ENCODE peak calls at places on chromosomes 6 and 20, in four cellular contexts. One of them, this sample, is unnamed. For H3K4me1, the result is how much of the 10 kb centered on the place peaks cover.

GRCh38 chr20:44594730-44595129 is 12.4 kb downstream of the PKIG start:
- DNase-seq in cardiac muscle cell: peak
- DNase-seq in CD8-positive, alpha-beta memory T cell: no peak
- DNase-seq in PC-3: peak
- DNase-seq in this sample: peak

GRCh38 chr6:24951831-24952299 is 16.1 kb upstream of the RIPOR2 start:
- DNase-seq in cardiac muscle cell: no peak
- DNase-seq in CD8-positive, alpha-beta memory T cell: peak
- DNase-seq in PC-3: no peak
- DNase-seq in this sample: no peak

GRCh38 chr6:96841241-96841824 is 4.1 kb upstream of the GPR63 start:
- DNase-seq in cardiac muscle cell: no peak
- DNase-seq in CD8-positive, alpha-beta memory T cell: no peak
- DNase-seq in PC-3: no peak
- DNase-seq in this sample: no peak

GRCh38 chr6:80454197-80454596 is 347.7 kb downstream of the BCKDHB start:
- DNase-seq in cardiac muscle cell: peak
- DNase-seq in CD8-positive, alpha-beta memory T cell: no peak
- DNase-seq in PC-3: peak
- DNase-seq in this sample: no peak

GRCh38 chr6:90753820-90754604 is 167.1 kb upstream of the MAP3K7 start:
- DNase-seq in cardiac muscle cell: no peak
- DNase-seq in CD8-positive, alpha-beta memory T cell: no peak
- DNase-seq in PC-3: no peak
- DNase-seq in this sample: no peak

GRCh38 chr6:13554929-13555333 is 19.5 kb upstream of the SIRT5 start:
- DNase-seq in cardiac muscle cell: peak
- DNase-seq in CD8-positive, alpha-beta memory T cell: no peak
- DNase-seq in PC-3: no peak
- DNase-seq in this sample: no peak

GRCh38 chr20:13119583-13119982 is 101.5 kb upstream of the ISM1 start:
- DNase-seq in cardiac muscle cell: peak
- DNase-seq in CD8-positive, alpha-beta memory T cell: peak
- DNase-seq in PC-3: peak
- DNase-seq in this sample: peak

GRCh38 chr6:52392944-52393343 is 27.2 kb upstream of the EFHC1 start:
- DNase-seq in cardiac muscle cell: peak
- DNase-seq in CD8-positive, alpha-beta memory T cell: no peak
- DNase-seq in PC-3: peak
- DNase-seq in this sample: no peak

GRCh38 chr6:2450546-2450945 is 205.1 kb upstream of the GMDS start:
- DNase-seq in cardiac muscle cell: peak
- DNase-seq in CD8-positive, alpha-beta memory T cell: no peak
- DNase-seq in PC-3: peak
- DNase-seq in this sample: no peak

GRCh38 chr6:548091-548490 is 108.8 kb downstream of the HUS1B start:
- DNase-seq in cardiac muscle cell: no peak
- DNase-seq in CD8-positive, alpha-beta memory T cell: no peak
- DNase-seq in PC-3: no peak
- DNase-seq in this sample: no peak

GRCh38 chr6:29845405-29846006 is 17.9 kb downstream of the HLA-G start:
- DNase-seq in cardiac muscle cell: no peak
- DNase-seq in CD8-positive, alpha-beta memory T cell: no peak
- DNase-seq in PC-3: peak
- DNase-seq in this sample: peak

GRCh38 chr20:37534401-37535157 is 6.9 kb upstream of the BLCAP start:
- DNase-seq in cardiac muscle cell: peak
- DNase-seq in CD8-positive, alpha-beta memory T cell: peak
- DNase-seq in PC-3: peak
- DNase-seq in this sample: peak

GRCh38 chr6:37990762-37991525 is 171.4 kb downstream of the ZFAND3 start:
- DNase-seq in cardiac muscle cell: peak
- DNase-seq in CD8-positive, alpha-beta memory T cell: no peak
- DNase-seq in PC-3: peak
- DNase-seq in this sample: peak

GRCh38 chr20:51902933-51903332 is 100.6 kb upstream of the SALL4 start:
- DNase-seq in cardiac muscle cell: no peak
- DNase-seq in CD8-positive, alpha-beta memory T cell: no peak
- DNase-seq in PC-3: no peak
- DNase-seq in this sample: no peak

GRCh38 chr20:53255102-53255710 is 283.0 kb downstream of the TSHZ2 start:
- DNase-seq in cardiac muscle cell: no peak
- DNase-seq in CD8-positive, alpha-beta memory T cell: no peak
- DNase-seq in PC-3: no peak
- DNase-seq in this sample: no peak

GRCh38 chr20:59010321-59010994 is 3.4 kb upstream of the CTSZ start:
- DNase-seq in cardiac muscle cell: peak
- DNase-seq in CD8-positive, alpha-beta memory T cell: no peak
- DNase-seq in PC-3: peak
- DNase-seq in this sample: no peak

GRCh38 chr20:31720486-31721407 is 1.9 kb downstream of the BCL2L1 start:
- DNase-seq in cardiac muscle cell: no peak
- DNase-seq in CD8-positive, alpha-beta memory T cell: peak
- DNase-seq in PC-3: peak
- DNase-seq in this sample: no peak

GRCh38 chr6:4853349-4853748 is 77.1 kb downstream of the CDYL start:
- DNase-seq in cardiac muscle cell: peak
- DNase-seq in CD8-positive, alpha-beta memory T cell: no peak
- DNase-seq in PC-3: peak
- DNase-seq in this sample: no peak

GRCh38 chr20:51467971-51468626 is 74.4 kb downstream of the NFATC2 start:
- DNase-seq in cardiac muscle cell: no peak
- DNase-seq in CD8-positive, alpha-beta memory T cell: no peak
- DNase-seq in PC-3: no peak
- DNase-seq in this sample: no peak

GRCh38 chr20:53162251-53162835 is 190.2 kb downstream of the TSHZ2 start:
- DNase-seq in cardiac muscle cell: peak
- DNase-seq in CD8-positive, alpha-beta memory T cell: no peak
- DNase-seq in PC-3: peak
- DNase-seq in this sample: peak

GRCh38 chr6:26020983-26021349 is 58.4 kb downstream of the TRIM38 start:
- DNase-seq in cardiac muscle cell: peak
- DNase-seq in CD8-positive, alpha-beta memory T cell: no peak
- DNase-seq in PC-3: peak
- DNase-seq in this sample: peak

GRCh38 chr20:61478094-61478493 is 226.0 kb downstream of the CDH4 start:
- DNase-seq in cardiac muscle cell: no peak
- DNase-seq in CD8-positive, alpha-beta memory T cell: no peak
- DNase-seq in PC-3: no peak
- DNase-seq in this sample: no peak

GRCh38 chr6:19697744-19698290 is 139.4 kb upstream of the ID4 start:
- DNase-seq in cardiac muscle cell: peak
- DNase-seq in CD8-positive, alpha-beta memory T cell: no peak
- DNase-seq in PC-3: peak
- DNase-seq in this sample: no peak

GRCh38 chr6:163529605-163530004 is 115.1 kb downstream of the QKI start:
- DNase-seq in cardiac muscle cell: peak
- DNase-seq in CD8-positive, alpha-beta memory T cell: no peak
- DNase-seq in PC-3: peak
- DNase-seq in this sample: peak

GRCh38 chr6:142695016-142695415 is 250.0 kb downstream of the HIVEP2 start:
- DNase-seq in cardiac muscle cell: peak
- DNase-seq in CD8-positive, alpha-beta memory T cell: no peak
- DNase-seq in PC-3: no peak
- DNase-seq in this sample: no peak

GRCh38 chr6:75893058-75893775 is 144.2 kb downstream of the MYO6 start:
- DNase-seq in cardiac muscle cell: peak
- DNase-seq in CD8-positive, alpha-beta memory T cell: peak
- DNase-seq in PC-3: peak
- DNase-seq in this sample: peak

GRCh38 chr6:45483021-45483420 is 105.3 kb upstream of the SUPT3H start:
- DNase-seq in cardiac muscle cell: peak
- DNase-seq in CD8-positive, alpha-beta memory T cell: no peak
- DNase-seq in PC-3: no peak
- DNase-seq in this sample: no peak

GRCh38 chr20:18506744-18507143 is 996 bp upstream of the SEC23B start:
- DNase-seq in cardiac muscle cell: no peak
- DNase-seq in CD8-positive, alpha-beta memory T cell: no peak
- DNase-seq in PC-3: no peak
- DNase-seq in this sample: no peak

GRCh38 chr20:58070664-58071499 is 157.6 kb downstream of the ANKRD60 start:
- DNase-seq in cardiac muscle cell: no peak
- DNase-seq in CD8-positive, alpha-beta memory T cell: no peak
- DNase-seq in PC-3: no peak
- DNase-seq in this sample: no peak

GRCh38 chr6:20559924-20560551 is 25.8 kb downstream of the CDKAL1 start:
- DNase-seq in cardiac muscle cell: peak
- DNase-seq in CD8-positive, alpha-beta memory T cell: no peak
- DNase-seq in PC-3: no peak
- DNase-seq in this sample: no peak

GRCh38 chr6:27281105-27281539 is 31.0 kb downstream of the POM121L2 start:
- DNase-seq in cardiac muscle cell: no peak
- DNase-seq in CD8-positive, alpha-beta memory T cell: no peak
- DNase-seq in PC-3: no peak
- DNase-seq in this sample: no peak

GRCh38 chr6:18328549-18328922 is 58.6 kb upstream of the RNF144B start:
- DNase-seq in cardiac muscle cell: no peak
- DNase-seq in CD8-positive, alpha-beta memory T cell: no peak
- DNase-seq in PC-3: peak
- DNase-seq in this sample: no peak

GRCh38 chr20:4383966-4384365 is 337.7 kb upstream of the PRND start:
- DNase-seq in cardiac muscle cell: peak
- DNase-seq in CD8-positive, alpha-beta memory T cell: no peak
- DNase-seq in PC-3: peak
- DNase-seq in this sample: peak

GRCh38 chr6:138637822-138638221 is 135.7 kb upstream of the CCDC28A start:
- DNase-seq in cardiac muscle cell: no peak
- DNase-seq in CD8-positive, alpha-beta memory T cell: no peak
- DNase-seq in PC-3: no peak
- DNase-seq in this sample: no peak

GRCh38 chr6:138643210-138643609 is 130.4 kb upstream of the CCDC28A start:
- DNase-seq in cardiac muscle cell: no peak
- DNase-seq in CD8-positive, alpha-beta memory T cell: no peak
- DNase-seq in PC-3: no peak
- DNase-seq in this sample: no peak

GRCh38 chr6:138638626-138639025 is 134.9 kb upstream of the CCDC28A start:
- DNase-seq in cardiac muscle cell: peak
- DNase-seq in CD8-positive, alpha-beta memory T cell: no peak
- DNase-seq in PC-3: no peak
- DNase-seq in this sample: no peak

DNA sequence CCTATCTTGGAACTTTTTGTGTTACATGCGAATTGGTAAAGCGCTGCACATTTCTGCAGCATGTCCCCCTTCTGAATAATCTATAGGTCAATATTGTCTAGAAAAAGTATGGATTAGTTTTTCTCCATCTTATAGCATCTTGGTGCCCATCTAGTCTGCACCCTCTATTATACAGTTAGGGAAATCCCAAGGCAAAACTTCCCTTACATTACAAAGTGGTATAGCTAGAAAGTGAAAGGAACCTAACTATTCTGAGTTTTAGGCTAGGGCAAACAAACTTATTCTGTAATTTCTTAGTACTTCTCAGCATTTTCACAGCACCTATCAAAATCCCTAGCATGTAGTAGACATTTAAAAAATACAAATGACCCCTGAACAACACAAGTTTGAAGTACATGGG is 133.5 kb upstream of the CCDC28A start:
- DNase-seq in cardiac muscle cell: no peak
- DNase-seq in CD8-positive, alpha-beta memory T cell: no peak
- DNase-seq in PC-3: no peak
- DNase-seq in this sample: no peak
- H3K4me1 ChIP-seq in cardiac muscle cell: under half
- H3K4me1 ChIP-seq in CD8-positive, alpha-beta memory T cell: under half
- H3K4me1 ChIP-seq in PC-3: under half
- H3K4me1 ChIP-seq in this sample: under half

GRCh38 chr6:166333172-166333995 is 9.0 kb downstream of the SFT2D1 start:
- DNase-seq in cardiac muscle cell: no peak
- DNase-seq in CD8-positive, alpha-beta memory T cell: peak
- DNase-seq in PC-3: no peak
- DNase-seq in this sample: no peak
- H3K4me1 ChIP-seq in cardiac muscle cell: under half
- H3K4me1 ChIP-seq in CD8-positive, alpha-beta memory T cell: half or more
- H3K4me1 ChIP-seq in PC-3: under half
- H3K4me1 ChIP-seq in this sample: under half

DNA sequence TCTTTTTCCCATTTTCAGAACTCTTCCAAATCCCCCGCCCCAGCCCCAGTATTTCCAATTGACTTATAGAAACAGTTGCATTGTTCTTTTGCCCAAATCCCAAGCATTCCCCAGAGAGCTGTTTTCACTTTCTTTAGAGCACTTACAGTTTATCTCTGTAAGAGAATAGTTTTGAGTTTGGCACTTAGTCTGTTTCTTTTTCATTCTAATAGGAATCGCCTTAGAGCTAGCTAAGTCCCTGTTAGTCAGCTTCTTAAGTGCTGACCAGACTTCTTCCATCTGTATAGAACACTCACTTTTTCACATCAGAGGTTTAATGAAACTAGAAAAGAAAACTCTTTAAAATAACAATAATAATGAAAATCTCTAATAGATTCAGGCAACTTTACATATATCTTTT is 374.3 kb upstream of the FLRT3 start:
- DNase-seq in cardiac muscle cell: no peak
- DNase-seq in CD8-positive, alpha-beta memory T cell: no peak
- DNase-seq in PC-3: no peak
- DNase-seq in this sample: no peak
- H3K4me1 ChIP-seq in cardiac muscle cell: under half
- H3K4me1 ChIP-seq in CD8-positive, alpha-beta memory T cell: under half
- H3K4me1 ChIP-seq in PC-3: under half
- H3K4me1 ChIP-seq in this sample: half or more

DNA sequence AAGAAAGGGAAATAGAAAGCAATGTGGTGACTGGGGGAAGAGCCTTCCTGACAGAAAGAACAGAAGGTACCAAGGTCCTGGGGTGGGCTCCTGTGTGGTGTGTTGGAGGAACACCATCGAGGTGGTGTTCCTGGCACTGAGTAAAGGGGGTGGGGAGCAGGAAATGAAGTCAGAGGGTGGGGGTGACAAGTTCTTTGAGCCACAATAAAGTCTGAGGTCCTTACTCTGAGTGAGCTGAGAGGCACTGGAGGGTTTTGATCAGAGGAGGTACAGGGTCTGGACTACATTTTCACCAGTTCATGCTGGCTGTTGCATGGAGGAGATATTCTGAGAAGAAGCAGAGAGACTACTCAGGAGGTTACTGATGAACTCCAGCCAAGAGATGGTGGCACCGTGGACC is 198.2 kb downstream of the GMPR start:
- DNase-seq in cardiac muscle cell: no peak
- DNase-seq in CD8-positive, alpha-beta memory T cell: peak
- DNase-seq in PC-3: no peak
- DNase-seq in this sample: no peak
- H3K4me1 ChIP-seq in cardiac muscle cell: under half
- H3K4me1 ChIP-seq in CD8-positive, alpha-beta memory T cell: under half
- H3K4me1 ChIP-seq in PC-3: under half
- H3K4me1 ChIP-seq in this sample: half or more

DNA sequence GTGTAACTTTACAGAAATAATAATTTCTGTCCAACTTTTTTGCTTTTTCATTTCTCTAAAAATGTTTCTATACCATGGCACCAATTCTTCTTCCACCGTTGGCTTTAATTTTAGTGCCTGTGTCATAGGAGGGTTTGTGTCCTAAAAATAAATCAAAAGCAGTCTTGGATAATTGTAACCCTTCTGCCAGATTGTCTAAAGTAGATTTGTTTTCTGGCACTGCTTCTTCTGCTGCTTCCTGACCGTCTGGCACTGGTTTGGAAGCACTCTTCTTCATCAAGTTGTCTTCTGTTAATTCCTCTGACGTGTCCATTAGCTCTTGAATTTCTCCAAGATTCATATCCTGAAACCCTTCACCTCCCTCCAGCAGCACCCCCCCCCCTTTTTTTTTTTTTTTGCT is 33.1 kb downstream of the SCAF8 start:
- DNase-seq in cardiac muscle cell: peak
- DNase-seq in CD8-positive, alpha-beta memory T cell: no peak
- DNase-seq in PC-3: no peak
- DNase-seq in this sample: no peak
- H3K4me1 ChIP-seq in cardiac muscle cell: under half
- H3K4me1 ChIP-seq in CD8-positive, alpha-beta memory T cell: half or more
- H3K4me1 ChIP-seq in PC-3: under half
- H3K4me1 ChIP-seq in this sample: under half